ENCODE peak calls at places on chromosomes 4 and X, in four cellular contexts. O is IMR-90, Y is astrocyte, C is osteoblast. P is an unnamed sample.

GRCh38 chr4:53043096-53043495 is 181.0 kb downstream of the RASL11B start:
- DNase-seq in O (no peak), Y (no peak), C (no peak), P (no peak)

GRCh38 chr4:83922419-83922818 is 386.5 kb downstream of the GPAT3 start:
- DNase-seq in O (no peak), Y (no peak), C (no peak), P (no peak)

GRCh38 chr4:185896832-185897475 is 85.0 kb upstream of the SORBS2 start:
- DNase-seq in O (no peak), Y (no peak), C (no peak), P (no peak)

GRCh38 chr4:30962949-30963348 is 242.8 kb downstream of the PCDH7 start:
- DNase-seq in O (peak; percentile 88), Y (peak; percentile 87), C (no peak), P (no peak)

GRCh38 chr4:16106956-16107355 is 23.1 kb upstream of the PROM1 start:
- DNase-seq in O (no peak), Y (no peak), C (no peak), P (no peak)

GRCh38 chr4:88537725-88538124 is 14.1 kb upstream of the PYURF start:
- DNase-seq in O (no peak), Y (no peak), C (no peak), P (no peak)

GRCh38 chrX:54449929-54450328 is 9.7 kb downstream of the TSR2 start:
- DNase-seq in O (no peak), Y (no peak), C (no peak), P (no peak)

GRCh38 chr4:123750044-123750443 is 353.4 kb downstream of the SPRY1 start:
- DNase-seq in O (no peak), Y (no peak), C (peak; percentile 1), P (no peak)

GRCh38 chr4:15395342-15395741 is 32.5 kb upstream of the C1QTNF7 start:
- DNase-seq in O (peak; percentile 48), Y (no peak), C (no peak), P (no peak)

GRCh38 chr4:93199492-93199891 is 629.1 kb upstream of the ATOH1 start:
- DNase-seq in O (peak; percentile 29), Y (peak; percentile 8), C (peak; percentile 29), P (no peak)

GRCh38 chr4:7759635-7760034 is 180.0 kb downstream of the AFAP1 start:
- DNase-seq in O (no peak), Y (no peak), C (no peak), P (no peak)

GRCh38 chrX:12947545-12948235 is 27.2 kb upstream of the TMSB4X start:
- DNase-seq in O (no peak), Y (no peak), C (no peak), P (no peak)

GRCh38 chr4:112245383-112245782 is 13.8 kb downstream of the AP1AR start:
- DNase-seq in O (peak; percentile 13), Y (no peak), C (no peak), P (no peak)
- H2AFZ ChIP-seq in O (no peak overlapping the region), Y (no peak overlapping the region), C (no peak overlapping the region), P (no peak overlapping the region)

GRCh38 chr4:82886145-82886942 is 4.6 kb downstream of the SEC31A start:
- DNase-seq in O (no peak), Y (no peak), C (no peak), P (no peak)
- H4K20me1 ChIP-seq in O (peaks cover 72% of the 10 kb centered on the region), Y (peaks cover 76% of the 10 kb centered on the region), C (peaks cover 68% of the 10 kb centered on the region), P (no peaks in the 10 kb centered on the region)

GRCh38 chr4:2280531-2281300 is 18.8 kb upstream of the MXD4 start:
- DNase-seq in O (no peak), Y (no peak), C (no peak), P (no peak)

GRCh38 chr4:2284161-2284933 is 22.4 kb upstream of the MXD4 start:
- DNase-seq in O (no peak), Y (no peak), C (no peak), P (no peak)

GRCh38 chr4:2283199-2283711 is 21.3 kb upstream of the MXD4 start:
- DNase-seq in O (no peak), Y (no peak), C (no peak), P (no peak)

GRCh38 chr4:2284934-2285664 is 23.2 kb upstream of the MXD4 start:
- DNase-seq in O (peak; percentile 79), Y (peak; percentile 62), C (peak; percentile 89), P (no peak)

DNA sequence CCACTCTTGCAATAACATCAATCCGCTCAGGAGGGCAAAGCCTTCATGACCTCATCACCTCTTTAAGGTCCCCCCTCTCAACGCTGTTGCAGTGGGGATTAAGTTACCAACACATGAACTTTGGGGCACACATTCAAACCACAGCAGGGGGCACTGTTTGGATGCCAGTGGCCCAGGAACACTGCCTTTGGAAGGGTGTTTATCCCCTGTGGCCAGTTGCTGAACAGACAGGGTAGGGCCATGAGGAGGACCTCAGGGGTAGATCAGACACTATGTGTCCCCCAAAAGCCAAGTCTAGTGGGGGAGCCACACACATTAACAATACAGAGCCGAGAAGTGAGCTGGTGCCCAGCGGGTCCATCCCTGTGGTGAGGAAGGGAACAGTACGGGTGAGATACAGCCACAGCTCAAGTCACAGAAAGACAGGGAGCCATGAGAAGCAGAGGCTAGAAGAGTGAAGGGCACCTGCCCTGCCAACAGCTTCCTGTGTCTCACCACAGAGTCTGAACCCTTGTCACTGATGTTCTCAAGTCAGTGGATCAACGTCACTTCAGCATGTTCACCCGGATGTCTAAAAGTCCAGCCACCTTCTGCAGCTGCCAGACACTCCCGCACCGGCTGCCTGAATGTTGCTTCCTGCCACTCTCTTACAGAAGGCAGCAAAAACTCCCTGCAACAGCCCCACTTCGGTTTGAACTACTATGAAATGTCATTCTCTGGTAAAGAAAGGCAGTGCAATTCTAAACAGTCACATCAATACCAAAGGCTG is 19.9 kb upstream of the MXD4 start:
- DNase-seq in O (no peak), Y (no peak), C (no peak), P (no peak)
- H3K4me3 ChIP-seq in O (no peak overlapping the region), Y (no peak overlapping the region), C (no peak overlapping the region), P (no peak overlapping the region)

GRCh38 chr4:3040447-3041191 is 33.7 kb downstream of the HTT-AS start:
- DNase-seq in O (no peak), Y (no peak), C (no peak), P (no peak)
- H2AFZ ChIP-seq in O (no peak overlapping the region), Y (no peak overlapping the region), C (peak overlapping the region; percentile 92), P (no peak overlapping the region)

P was measured in keratinocyte.